ENCODE peak calls at places on chromosomes 11 and 22, in six cellular contexts. L, X, T, V, W and C are unnamed samples.
A peak's percentile ranks its signal among the peaks of the same experiment; 100 is the strongest.

GRCh38 chr11:65814960-65815565 is 18.7 kb upstream of the SNX32 start:
- DNase-seq in L (no peak), X (peak; percentile 28), T (no peak), V (no peak), W (no peak), C (no peak)

GRCh38 chr11:66291706-66292542 is at the start of gene TMEM151A:
- DNase-seq in L (no peak), X (no peak), T (no peak), V (no peak), W (peak; percentile 64), C (no peak)

GRCh38 chr11:13316528-13316961 is 39.0 kb downstream of the BMAL1 start:
- DNase-seq in L (no peak), X (peak; percentile 66), T (peak; percentile 87), V (peak; percentile 55), W (no peak), C (no peak)

GRCh38 chr11:4916581-4916980 is 2.6 kb downstream of the OR51G2 start:
- DNase-seq in L (no peak), X (no peak), T (no peak), V (no peak), W (no peak), C (no peak)

GRCh38 chr22:23555118-23555517 is 25.0 kb downstream of the IGLL1 start:
- DNase-seq in L (no peak), X (no peak), T (peak; percentile 38), V (no peak), W (no peak), C (no peak)

GRCh38 chr11:46675288-46675851 is 25.0 kb downstream of the ARHGAP1 start:
- DNase-seq in L (peak; percentile 55), X (no peak), T (no peak), V (peak; percentile 72), W (peak; percentile 72), C (peak; percentile 73)

GRCh38 chr11:9530020-9530628 is 43.3 kb upstream of the WEE1 start:
- DNase-seq in L (peak; percentile 48), X (no peak), T (no peak), V (no peak), W (no peak), C (no peak)

GRCh38 chr11:64034411-64034811 is 1.3 kb upstream of the FLRT1 start:
- DNase-seq in L (no peak), X (no peak), T (no peak), V (no peak), W (no peak), C (no peak)

GRCh38 chr22:23774922-23775436 is 2.3 kb downstream of the MMP11 start:
- DNase-seq in L (no peak), X (no peak), T (no peak), V (peak; percentile 33), W (no peak), C (no peak)

GRCh38 chr11:34214961-34215805 is 109.8 kb downstream of the NAT10 start:
- DNase-seq in L (no peak), X (no peak), T (no peak), V (peak; percentile 78), W (no peak), C (no peak)

GRCh38 chr11:116715383-116715782 is 57.4 kb downstream of the BUD13 start:
- DNase-seq in L (no peak), X (no peak), T (no peak), V (no peak), W (no peak), C (no peak)

GRCh38 chr11:130435671-130436070 is 7.3 kb upstream of the ADAMTS8 start:
- DNase-seq in L (peak; percentile 30), X (no peak), T (no peak), V (peak; percentile 31), W (no peak), C (no peak)

GRCh38 chr11:2674681-2675131 is 25.1 kb downstream of the KCNQ1OT1 start:
- DNase-seq in L (peak; percentile 16), X (no peak), T (peak; percentile 47), V (no peak), W (no peak), C (no peak)

GRCh38 chr11:69832561-69833413 is 13.6 kb upstream of the FGF3 start:
- DNase-seq in L (no peak), X (no peak), T (no peak), V (no peak), W (no peak), C (no peak)

GRCh38 chr11:36015806-36016205 is 71.9 kb downstream of the LDLRAD3 start:
- DNase-seq in L (no peak), X (no peak), T (no peak), V (no peak), W (no peak), C (no peak)

GRCh38 chr11:89613916-89614315 is 96.2 kb upstream of the TRIM77 start:
- DNase-seq in L (no peak), X (no peak), T (no peak), V (no peak), W (no peak), C (no peak)

GRCh38 chr11:2699531-2700414 is at the start of gene KCNQ1OT1:
- DNase-seq in L (peak; percentile 89), X (peak; percentile 91), T (peak; percentile 94), V (peak; percentile 92), W (peak; percentile 90), C (peak; percentile 90)

GRCh38 chr11:105466582-105467228 is 143.2 kb upstream of the GRIA4 start:
- DNase-seq in L (no peak), X (no peak), T (no peak), V (peak; percentile 85), W (no peak), C (no peak)

GRCh38 chr22:17057959-17058814 is 26.6 kb upstream of the IL17RA start:
- DNase-seq in L (peak; percentile 72), X (peak; percentile 56), T (no peak), V (peak; percentile 73), W (peak; percentile 58), C (peak; percentile 61)

GRCh38 chr11:85440273-85440672 is 186.9 kb downstream of the DLG2 start:
- DNase-seq in L (no peak), X (no peak), T (no peak), V (no peak), W (no peak), C (no peak)

GRCh38 chr22:23520875-23521441 is 59.1 kb downstream of the IGLL1 start:
- DNase-seq in L (no peak), X (peak; percentile 54), T (no peak), V (peak; percentile 29), W (no peak), C (peak; percentile 55)

GRCh38 chr11:120400564-120401364 is 64.6 kb downstream of the ARHGEF12 start:
- DNase-seq in L (peak; percentile 41), X (no peak), T (no peak), V (peak; percentile 99), W (no peak), C (peak; percentile 43)

GRCh38 chr11:35500744-35501143 is 24.7 kb downstream of the PAMR1 start:
- DNase-seq in L (no peak), X (no peak), T (no peak), V (peak; percentile 59), W (no peak), C (no peak)

GRCh38 chr11:113935858-113936257 is 31.3 kb downstream of the HTR3B start:
- DNase-seq in L (no peak), X (no peak), T (no peak), V (no peak), W (no peak), C (no peak)

GRCh38 chr11:41789376-41789775 is 329.9 kb upstream of the LRRC4C start:
- DNase-seq in L (no peak), X (no peak), T (no peak), V (no peak), W (no peak), C (no peak)

GRCh38 chr11:120102050-120102861 is 35.7 kb downstream of the TRIM29 start:
- DNase-seq in L (no peak), X (no peak), T (peak; percentile 59), V (no peak), W (no peak), C (no peak)

GRCh38 chr22:41919357-41920224 is 4.7 kb upstream of the SHISA8 start:
- DNase-seq in L (peak; percentile 39), X (peak; percentile 74), T (peak; percentile 87), V (peak; percentile 11), W (peak; percentile 72), C (peak; percentile 84)

GRCh38 chr22:41923595-41924276 is 2.9 kb downstream of the TNFRSF13C start:
- DNase-seq in L (no peak), X (no peak), T (no peak), V (no peak), W (no peak), C (no peak)

GRCh38 chr22:41922940-41923594 is 3.5 kb downstream of the TNFRSF13C start:
- DNase-seq in L (no peak), X (no peak), T (no peak), V (no peak), W (no peak), C (no peak)

GRCh38 chr22:41920271-41920976 is 5.5 kb upstream of the SHISA8 start:
- DNase-seq in L (no peak), X (no peak), T (no peak), V (no peak), W (no peak), C (no peak)

DNA sequence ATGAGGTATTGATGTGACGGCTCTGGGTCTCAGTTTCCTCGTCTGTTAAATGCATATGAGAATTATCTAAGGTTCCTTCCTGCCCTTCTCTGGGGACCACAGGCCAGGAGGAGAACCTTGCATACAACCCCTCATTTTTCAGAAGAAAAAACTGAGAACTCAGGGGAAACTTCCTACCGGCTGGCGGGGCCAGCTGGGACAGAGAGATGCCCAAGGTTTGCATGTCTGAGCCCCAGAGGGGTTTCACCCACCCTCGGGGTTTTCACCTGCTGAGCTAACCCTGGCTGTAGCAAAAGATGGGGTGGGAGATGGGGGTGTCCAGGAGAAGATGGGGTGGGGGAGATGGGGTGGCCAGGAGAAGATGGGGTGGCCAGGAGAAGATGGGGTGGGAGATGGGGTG is 4.3 kb downstream of the TNFRSF13C start:
- DNase-seq in L (no peak), X (no peak), T (no peak), V (no peak), W (no peak), C (no peak)
- H3K4me1 ChIP-seq in L (peaks cover 4% of the 10 kb centered on the region), X (peaks cover 38% of the 10 kb centered on the region), T (no peaks in the 10 kb centered on the region), V (no peaks in the 10 kb centered on the region), W (no peaks in the 10 kb centered on the region), C (no peaks in the 10 kb centered on the region)

DNA sequence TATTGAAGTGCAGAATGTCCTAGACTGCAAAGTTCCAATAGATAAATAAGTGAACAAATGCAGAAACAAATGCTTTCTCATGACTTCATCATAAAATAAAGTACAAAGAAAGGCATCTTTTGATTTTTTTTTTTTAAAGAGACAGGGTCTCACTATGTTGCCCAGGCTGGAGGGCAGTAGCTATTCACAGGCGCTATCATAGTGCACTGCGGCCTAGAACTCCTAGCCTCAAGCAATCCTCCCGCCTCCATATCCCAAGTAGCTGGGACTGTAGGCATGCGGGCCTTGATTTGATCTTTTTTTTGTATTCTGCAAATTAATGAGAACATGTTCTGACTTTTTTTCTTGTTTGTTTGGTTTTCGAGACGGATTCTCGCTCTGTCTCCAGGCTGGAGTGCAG is 2.4 kb downstream of the ARCN1 start:
- DNase-seq in L (no peak), X (no peak), T (no peak), V (no peak), W (no peak), C (no peak)
- H3K4me3 ChIP-seq in L (no peak overlapping the region), X (peak overlapping the region; percentile 99), T (no peak overlapping the region), V (no peak overlapping the region), W (no peak overlapping the region), C (no peak overlapping the region)

GRCh38 chr11:101453682-101454081 is 130.1 kb downstream of the TRPC6 start:
- DNase-seq in L (no peak), X (no peak), T (no peak), V (peak; percentile 73), W (no peak), C (no peak)
- H3K4me1 ChIP-seq in L (no peaks in the 10 kb centered on the region), X (no peaks in the 10 kb centered on the region), T (no peaks in the 10 kb centered on the region), V (peaks cover 5% of the 10 kb centered on the region), W (no peaks in the 10 kb centered on the region), C (no peaks in the 10 kb centered on the region)

GRCh38 chr11:15826008-15826650 is 530.2 kb downstream of the SOX6 start:
- DNase-seq in L (no peak), X (no peak), T (no peak), V (peak; percentile 30), W (no peak), C (no peak)
- H3K4me3 ChIP-seq in L (no peak overlapping the region), X (no peak overlapping the region), T (no peak overlapping the region), V (no peak overlapping the region), W (no peak overlapping the region), C (no peak overlapping the region)